ENCODE peak calls at places on chromosomes 6 and 20, in five cellular contexts. X, F, N, S and Y are unnamed samples.

GRCh38 chr6:100881707-100882040 is 545 bp upstream of the ASCC3 start:
- DNase-seq in X (no peak), F (no peak), N (no peak), S (no peak), Y (peak)

GRCh38 chr6:117938324-117938995 is 31.4 kb downstream of the SLC35F1 start:
- DNase-seq in X (no peak), F (peak), N (no peak), S (no peak), Y (no peak)

GRCh38 chr6:75611011-75611701 is 9.5 kb downstream of the SENP6 start:
- DNase-seq in X (no peak), F (no peak), N (peak), S (no peak), Y (no peak)

GRCh38 chr20:17438436-17439039 is 92.6 kb downstream of the BFSP1 start:
- DNase-seq in X (no peak), F (no peak), N (no peak), S (no peak), Y (no peak)

GRCh38 chr20:35461620-35462019 is 6.2 kb downstream of the CEP250 start:
- DNase-seq in X (no peak), F (no peak), N (peak), S (no peak), Y (peak)

GRCh38 chr6:117482240-117483003 is at the start of gene DCBLD1:
- DNase-seq in X (peak), F (peak), N (peak), S (peak), Y (peak)

GRCh38 chr6:116483616-116484015 is 22.4 kb downstream of the CALHM6 start:
- DNase-seq in X (no peak), F (no peak), N (no peak), S (no peak), Y (no peak)

GRCh38 chr20:34983089-34983820 is 27.6 kb downstream of the MYH7B start:
- DNase-seq in X (no peak), F (peak), N (no peak), S (no peak), Y (no peak)

GRCh38 chr6:7784706-7785105 is 58.8 kb downstream of the BMP6 start:
- DNase-seq in X (no peak), F (no peak), N (no peak), S (no peak), Y (no peak)

GRCh38 chr6:144675231-144675861 is 390.2 kb downstream of the UTRN start:
- DNase-seq in X (no peak), F (no peak), N (peak), S (no peak), Y (peak)

GRCh38 chr6:45923831-45924391 is 91.7 kb downstream of the CLIC5 start:
- DNase-seq in X (no peak), F (no peak), N (peak), S (no peak), Y (peak)

GRCh38 chr6:55047433-55048044 is 126.8 kb upstream of the HCRTR2 start:
- DNase-seq in X (no peak), F (no peak), N (no peak), S (no peak), Y (no peak)

GRCh38 chr20:53805895-53806384 is 212.3 kb upstream of the ZNF217 start:
- DNase-seq in X (no peak), F (no peak), N (peak), S (no peak), Y (peak)

GRCh38 chr6:77217896-77218295 is 245.4 kb downstream of the HTR1B start:
- DNase-seq in X (no peak), F (no peak), N (no peak), S (no peak), Y (no peak)

GRCh38 chr20:63536241-63536977 is 767 bp downstream of the PTK6 start:
- DNase-seq in X (no peak), F (peak), N (no peak), S (no peak), Y (peak)

GRCh38 chr6:110799181-110799580 is 16.1 kb downstream of the CDK19 start:
- DNase-seq in X (no peak), F (no peak), N (no peak), S (no peak), Y (no peak)

GRCh38 chr6:74166849-74167248 is 470.8 kb downstream of the CD109 start:
- DNase-seq in X (no peak), F (no peak), N (no peak), S (no peak), Y (peak)

GRCh38 chr20:42392417-42392816 is 774.2 kb upstream of the CHD6 start:
- DNase-seq in X (no peak), F (no peak), N (no peak), S (no peak), Y (no peak)

GRCh38 chr6:31556312-31556711 is 8.9 kb downstream of the NFKBIL1 start:
- DNase-seq in X (no peak), F (peak), N (no peak), S (no peak), Y (no peak)

GRCh38 chr6:111691345-111692225 is 85.9 kb upstream of the TRAF3IP2 start:
- DNase-seq in X (no peak), F (no peak), N (no peak), S (no peak), Y (peak)

GRCh38 chr6:37381579-37381978 is 27.8 kb downstream of the RNF8 start:
- DNase-seq in X (no peak), F (no peak), N (peak), S (no peak), Y (peak)

GRCh38 chr6:126181173-126181741 is 158.7 kb upstream of the CENPW start:
- DNase-seq in X (no peak), F (no peak), N (no peak), S (no peak), Y (no peak)

GRCh38 chr6:148432405-148433195 is 90.0 kb downstream of the SASH1 start:
- DNase-seq in X (no peak), F (no peak), N (peak), S (peak), Y (no peak)

GRCh38 chr6:158223926-158224325 is 55.8 kb downstream of the GTF2H5 start:
- DNase-seq in X (no peak), F (no peak), N (no peak), S (no peak), Y (no peak)

GRCh38 chr20:60034231-60035110 is 76.2 kb downstream of the CDH26 start:
- DNase-seq in X (no peak), F (no peak), N (no peak), S (peak), Y (no peak)

GRCh38 chr6:83096791-83097190 is 29.3 kb downstream of the DOP1A start:
- DNase-seq in X (no peak), F (no peak), N (peak), S (no peak), Y (no peak)

GRCh38 chr6:28651161-28651560 is 125.5 kb downstream of the GPX5 start:
- DNase-seq in X (no peak), F (no peak), N (no peak), S (no peak), Y (peak)

GRCh38 chr6:28646650-28647049 is 121.0 kb downstream of the GPX5 start:
- DNase-seq in X (no peak), F (no peak), N (no peak), S (no peak), Y (no peak)

GRCh38 chr6:28653876-28654275 is 128.2 kb downstream of the GPX5 start:
- DNase-seq in X (no peak), F (no peak), N (no peak), S (no peak), Y (no peak)

GRCh38 chr6:28648035-28648877 is 122.6 kb downstream of the GPX5 start:
- DNase-seq in X (no peak), F (no peak), N (peak), S (peak), Y (peak)

DNA sequence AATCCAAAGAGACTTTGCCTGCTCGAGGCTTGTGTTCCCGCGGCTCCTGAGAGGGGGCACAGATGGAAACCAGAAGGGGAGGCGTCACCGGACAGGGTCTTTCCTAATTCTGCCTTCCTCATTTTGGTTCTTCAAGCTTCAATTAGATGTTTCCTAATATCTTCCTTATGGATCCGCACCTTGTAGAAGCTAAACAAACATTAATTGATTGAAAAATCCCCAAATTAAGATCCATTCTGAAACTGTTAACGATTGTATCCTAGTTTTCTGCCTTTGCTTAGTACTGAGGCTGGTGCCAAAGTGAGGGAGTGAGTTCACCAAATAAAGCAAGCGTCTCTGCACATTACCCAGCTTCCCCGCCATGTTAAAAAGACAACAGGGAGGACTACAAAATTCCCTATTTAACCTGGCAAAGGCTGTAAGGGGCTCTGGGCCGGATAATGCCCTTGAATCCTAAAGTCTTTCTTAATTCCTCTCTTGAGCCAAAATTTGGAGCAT is 123.2 kb downstream of the GPX5 start:
- DNase-seq in X (no peak), F (no peak), N (no peak), S (no peak), Y (no peak)
- H3K27ac ChIP-seq in X (no peak), F (no peak), N (peak), S (no peak), Y (no peak)

GRCh38 chr20:31542963-31543362 is 28.7 kb downstream of the HM13 start:
- DNase-seq in X (no peak), F (no peak), N (no peak), S (no peak), Y (no peak)
- H3K27ac ChIP-seq in X (no peak), F (no peak), N (peak), S (no peak), Y (peak)

GRCh38 chr20:48285656-48286055 is 500.4 kb upstream of the SULF2 start:
- DNase-seq in X (no peak), F (no peak), N (no peak), S (no peak), Y (no peak)
- H3K27ac ChIP-seq in X (no peak), F (peak), N (no peak), S (no peak), Y (peak)

GRCh38 chr6:2739335-2739734 is 11.4 kb downstream of the MYLK4 start:
- DNase-seq in X (no peak), F (no peak), N (peak), S (no peak), Y (peak)
- H3K27ac ChIP-seq in X (no peak), F (no peak), N (peak), S (peak), Y (no peak)

DNA sequence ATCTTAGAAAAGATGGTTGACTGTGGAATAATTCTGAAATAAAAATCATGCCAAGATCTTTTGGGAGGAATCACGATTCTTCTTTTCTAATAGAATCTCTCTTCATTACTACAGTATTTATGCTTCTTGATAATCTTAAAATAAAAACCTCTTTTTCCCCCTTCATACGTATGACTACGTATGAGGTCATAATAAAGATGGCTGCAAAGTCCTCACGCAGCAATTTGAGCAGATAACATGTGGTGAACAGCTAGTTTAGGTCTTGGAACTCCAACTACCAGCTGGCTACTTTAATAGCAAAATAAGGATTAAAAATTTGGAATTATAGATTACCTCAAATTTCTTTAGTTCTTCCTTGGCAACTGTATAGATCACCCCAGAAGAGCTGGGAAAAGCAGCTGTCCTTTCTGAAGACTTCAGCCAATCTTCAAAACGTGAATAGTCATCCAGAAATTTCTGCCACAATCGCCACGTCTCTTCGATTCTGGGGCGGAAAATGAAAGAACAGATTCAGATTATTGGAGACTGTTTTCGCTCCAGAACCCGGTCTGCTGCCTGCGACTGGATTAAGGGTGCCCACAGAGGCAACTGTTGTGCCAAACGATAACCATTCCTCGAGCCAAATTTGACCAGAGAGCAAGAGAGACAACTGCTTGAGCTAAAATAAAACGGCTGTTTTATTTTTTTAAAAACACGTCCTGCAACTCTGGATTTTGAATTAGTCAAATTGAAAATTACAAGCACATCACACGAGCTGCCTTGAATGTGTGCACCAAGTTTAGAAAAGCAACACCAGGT is 347.3 kb downstream of the ESR1 start:
- DNase-seq in X (no peak), F (no peak), N (no peak), S (no peak), Y (no peak)
- H3K27ac ChIP-seq in X (no peak), F (no peak), N (no peak), S (no peak), Y (no peak)

GRCh38 chr6:87146363-87146762 is 9.0 kb upstream of the ZNF292 start:
- DNase-seq in X (no peak), F (no peak), N (no peak), S (no peak), Y (no peak)
- H3K27ac ChIP-seq in X (no peak), F (no peak), N (no peak), S (no peak), Y (no peak)